ENCODE peak calls at places on chromosomes 6 and 20, in ten cellular contexts. X is activated CD8-positive, alpha-beta T cell treated with anti-CD3 and anti-CD28 coated beads, Interleukin-2, amount 10 ng/mL, durations not matched to agents 7 days and 5 days; M is tibial artery; A is NCI-H1436 treated with DMSO at 0.1 percent for 48 hours; Z is LoVo; J is psoas muscle; U is right cardiac atrium; E is pons; L is HTR-8/SVneo; H is AG04450. G is an unnamed sample.

GRCh38 chr6:16181429-16182359 is 52.8 kb downstream of the MYLIP start:
- DNase-seq in X (no peak), M (no peak), A (no peak), Z (no peak), J (no peak), U (no peak), E (no peak), L (no peak), H (no peak), G (no peak)

GRCh38 chr6:137699036-137699683 is 167.9 kb upstream of the TNFAIP3 start:
- DNase-seq in X (peak), M (no peak), A (no peak), Z (no peak), J (no peak), U (no peak), E (peak), L (no peak), H (no peak), G (no peak)

GRCh38 chr6:24093381-24093780 is 32.6 kb upstream of the NRSN1 start:
- DNase-seq in X (no peak), M (no peak), A (no peak), Z (no peak), J (no peak), U (no peak), E (no peak), L (no peak), H (no peak), G (no peak)

GRCh38 chr6:168148231-168148849 is 69.3 kb upstream of the FRMD1 start:
- DNase-seq in X (no peak), M (no peak), A (no peak), Z (no peak), J (no peak), U (no peak), E (no peak), L (no peak), H (no peak), G (no peak)

GRCh38 chr6:45651301-45651700 is 273.6 kb upstream of the SUPT3H start:
- DNase-seq in X (no peak), M (no peak), A (no peak), Z (no peak), J (no peak), U (no peak), E (no peak), L (no peak), H (no peak), G (no peak)

GRCh38 chr20:56875052-56875663 is 246.1 kb downstream of the TFAP2C start:
- DNase-seq in X (no peak), M (no peak), A (no peak), Z (peak), J (no peak), U (no peak), E (no peak), L (peak), H (peak), G (peak)

GRCh38 chr20:20455945-20456344 is 88.0 kb downstream of the INSM1 start:
- DNase-seq in X (no peak), M (no peak), A (peak), Z (no peak), J (no peak), U (no peak), E (no peak), L (no peak), H (no peak), G (no peak)

GRCh38 chr6:24522090-24522820 is 27.5 kb downstream of the ALDH5A1 start:
- DNase-seq in X (no peak), M (no peak), A (no peak), Z (no peak), J (no peak), U (no peak), E (no peak), L (no peak), H (no peak), G (peak)

G was measured in cardiac muscle cell.